ENCODE peak calls at places on chromosomes 1 and 21, in five cellular contexts. K is SK-N-SH, W is HepG2, Y is GM12878, M is K562. P is an unnamed sample.
A peak's percentile ranks its signal among the peaks of the same experiment; 100 is the strongest.

GRCh38 chr1:2543543-2544092 is 12.6 kb upstream of the TNFRSF14 start:
- DNase-seq in K (peak; percentile 82), W (no peak), Y (no peak), M (no peak), P (no peak)

GRCh38 chr1:92240034-92240433 is 22.3 kb downstream of the C1orf146 start:
- DNase-seq in K (no peak), M (no peak), Y (no peak), W (no peak), P (no peak)

GRCh38 chr1:1349256-1350012 is at the start of gene DVL1:
- DNase-seq in Y (no peak), M (peak; percentile 89), K (peak; percentile 98), W (no peak), P (peak; percentile 88)

GRCh38 chr1:210332719-210333398 is 4.2 kb downstream of the HHAT start:
- DNase-seq in K (no peak), W (no peak), M (no peak), Y (peak; percentile 90), P (no peak)

GRCh38 chr1:36351222-36351977 is 28.0 kb upstream of the EVA1B start:
- DNase-seq in M (no peak), W (no peak), Y (no peak), K (peak; percentile 88), P (no peak)

GRCh38 chr1:8816831-8817412 is 518 bp downstream of the RERE start:
- DNase-seq in W (no peak), M (no peak), K (peak; percentile 65), Y (peak; percentile 34), P (no peak)

GRCh38 chr1:36846366-36846765 is 187.9 kb downstream of the GRIK3 start:
- DNase-seq in Y (no peak), M (no peak), W (no peak), K (peak; percentile 64), P (no peak)

GRCh38 chr1:214331827-214332423 is 51.0 kb downstream of the SMYD2 start:
- DNase-seq in M (peak; percentile 89), Y (no peak), W (peak; percentile 26), K (peak; percentile 72), P (peak; percentile 86)

GRCh38 chr1:84291882-84292655 is 9.4 kb upstream of the SAMD13 start:
- DNase-seq in M (no peak), Y (no peak), W (no peak), K (no peak), P (no peak)

GRCh38 chr1:166944186-166944967 is 31.0 kb downstream of the ILDR2 start:
- DNase-seq in K (no peak), M (no peak), W (no peak), Y (no peak), P (no peak)

GRCh38 chr21:34612557-34612956 is 2.4 kb downstream of the RCAN1 start:
- DNase-seq in Y (no peak), K (no peak), W (no peak), M (no peak), P (no peak)

GRCh38 chr1:84496498-84496897 is 9.7 kb upstream of the SPATA1 start:
- DNase-seq in Y (no peak), M (no peak), W (no peak), K (no peak), P (no peak)

GRCh38 chr1:154838473-154838872 is 31.6 kb downstream of the KCNN3 start:
- DNase-seq in Y (no peak), W (no peak), K (no peak), M (no peak), P (no peak)

GRCh38 chr1:155598842-155599331 is 11.1 kb upstream of the MSTO1 start:
- DNase-seq in M (no peak), Y (no peak), W (no peak), K (no peak), P (no peak)

GRCh38 chr1:11124965-11125364 is 25.3 kb upstream of the EXOSC10 start:
- DNase-seq in W (no peak), Y (no peak), K (no peak), M (no peak), P (no peak)

GRCh38 chr21:34810786-34811185 is 142.0 kb downstream of the CLIC6 start:
- DNase-seq in M (no peak), Y (no peak), W (no peak), K (no peak), P (no peak)

GRCh38 chr21:31725202-31725840 is 6.6 kb downstream of the SCAF4 start:
- DNase-seq in M (no peak), W (no peak), Y (no peak), K (no peak), P (no peak)

GRCh38 chr1:92315766-92316413 is 17.0 kb downstream of the RPAP2 start:
- DNase-seq in K (no peak), Y (no peak), M (no peak), W (no peak), P (no peak)

GRCh38 chr1:7973086-7973485 is 11.6 kb downstream of the PARK7 start:
- DNase-seq in Y (no peak), M (no peak), K (no peak), W (no peak), P (no peak)

GRCh38 chr1:156122086-156122485 is 7.6 kb downstream of the LMNA start:
- DNase-seq in K (no peak), Y (no peak), M (no peak), W (no peak), P (no peak)

GRCh38 chr1:205619376-205619775 is 12.4 kb downstream of the ELK4 start:
- DNase-seq in K (no peak), W (no peak), Y (no peak), M (no peak), P (no peak)

GRCh38 chr1:15994590-15995351 is 9.3 kb upstream of the SRARP start:
- DNase-seq in Y (no peak), M (peak; percentile 68), W (peak; percentile 56), K (peak; percentile 86), P (peak; percentile 42)

GRCh38 chr1:84913025-84913892 is 20.3 kb upstream of the LPAR3 start:
- DNase-seq in K (no peak), W (no peak), Y (no peak), M (no peak), P (peak; percentile 69)

GRCh38 chr21:14947613-14948160 is 117.1 kb downstream of the NRIP1 start:
- DNase-seq in K (no peak), W (peak; percentile 20), M (no peak), Y (no peak), P (no peak)

GRCh38 chr21:36917487-36918158 is 48.8 kb downstream of the HLCS start:
- DNase-seq in M (no peak), W (peak; percentile 55), Y (no peak), K (no peak), P (peak; percentile 63)

GRCh38 chr1:185439727-185440415 is 122.8 kb upstream of the IVNS1ABP start:
- DNase-seq in K (no peak), W (no peak), Y (peak; percentile 20), M (no peak), P (no peak)

GRCh38 chr1:46673749-46674182 is 2.1 kb downstream of the TEX38 start:
- DNase-seq in Y (no peak), W (no peak), K (no peak), M (peak; percentile 31), P (no peak)

GRCh38 chr1:18955442-18956188 is 861 bp downstream of the IFFO2 start:
- DNase-seq in K (peak; percentile 80), M (peak; percentile 57), Y (no peak), W (no peak), P (peak; percentile 44)

GRCh38 chr1:18956189-18957135 is at the start of gene IFFO2:
- DNase-seq in W (peak; percentile 85), Y (peak; percentile 34), M (peak; percentile 100), K (peak; percentile 100), P (peak; percentile 100)

GRCh38 chr1:18959591-18959990 is 3.1 kb upstream of the IFFO2 start:
- DNase-seq in K (no peak), Y (no peak), W (no peak), M (no peak), P (no peak)

GRCh38 chr1:18957136-18957521 is 653 bp upstream of the IFFO2 start:
- DNase-seq in W (no peak), M (peak; percentile 37), Y (no peak), K (peak; percentile 70), P (no peak)

DNA sequence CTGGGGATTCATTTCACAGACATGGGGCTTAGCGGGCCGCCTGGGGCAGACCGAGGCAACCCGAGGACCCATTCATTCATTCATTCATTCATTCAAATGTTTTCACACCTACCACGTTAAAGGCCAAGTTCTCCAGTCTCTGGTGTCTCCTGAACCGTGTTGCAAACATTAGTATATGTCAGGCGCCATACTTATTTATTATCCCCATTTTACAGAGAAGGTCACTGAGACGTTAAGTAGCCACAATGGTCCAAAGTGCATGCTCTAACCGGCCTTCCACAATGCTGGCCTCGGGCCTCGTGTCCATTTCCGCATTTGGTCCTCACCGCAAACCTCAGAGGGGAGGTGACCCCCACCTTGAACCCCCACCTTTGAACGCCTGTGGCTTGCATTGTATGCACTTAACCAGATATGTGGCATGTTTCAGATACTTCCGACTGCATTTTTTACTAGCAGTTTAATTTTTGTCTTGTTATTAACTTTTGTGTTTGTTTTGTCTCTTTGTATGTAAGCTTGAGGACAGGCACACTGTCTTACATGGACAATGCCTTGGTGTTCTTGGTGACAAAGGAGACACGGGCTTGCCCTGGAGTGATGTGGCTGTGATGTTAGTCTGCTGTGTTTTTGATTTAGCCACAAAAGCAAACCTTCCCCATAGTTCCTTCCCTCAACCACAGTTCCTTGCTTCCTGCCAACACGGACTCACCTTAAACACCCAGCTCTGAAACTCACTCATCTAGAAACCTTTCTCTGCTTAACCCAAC is 1.2 kb upstream of the IFFO2 start:
- DNase-seq in W (peak; percentile 70), Y (no peak), M (no peak), K (no peak), P (no peak)
- TF ChIP-seq FOXM1 in W (no peak), Y (no peak), M (no peak), K (no peak), P (no peak)

GRCh38 chr21:44024895-44025353 is 12.8 kb downstream of the TRAPPC10 start:
- DNase-seq in M (no peak), W (no peak), Y (no peak), K (no peak), P (peak; percentile 65)
- TF ChIP-seq FOXM1 in M (no peak), W (no peak), Y (no peak), K (no peak), P (no peak)

GRCh38 chr1:42484382-42484781 is 21.3 kb downstream of the CCDC30 start:
- DNase-seq in Y (no peak), K (no peak), W (peak; percentile 7), M (no peak), P (no peak)
- TF ChIP-seq FOXM1 in Y (no peak), K (no peak), W (no peak), M (no peak), P (no peak)

GRCh38 chr1:225454067-225454618 is 26.3 kb upstream of the LBR start:
- DNase-seq in Y (no peak), K (no peak), M (no peak), W (peak; percentile 65), P (no peak)

GRCh38 chr1:225458222-225458631 is 30.4 kb upstream of the LBR start:
- DNase-seq in K (no peak), Y (no peak), W (no peak), M (no peak), P (no peak)

GRCh38 chr1:225451340-225451739 is 23.5 kb upstream of the LBR start:
- DNase-seq in M (no peak), Y (no peak), K (no peak), W (no peak), P (no peak)

GRCh38 chr1:225451840-225452515 is 24.1 kb upstream of the LBR start:
- DNase-seq in M (no peak), W (no peak), Y (no peak), K (no peak), P (no peak)

DNA sequence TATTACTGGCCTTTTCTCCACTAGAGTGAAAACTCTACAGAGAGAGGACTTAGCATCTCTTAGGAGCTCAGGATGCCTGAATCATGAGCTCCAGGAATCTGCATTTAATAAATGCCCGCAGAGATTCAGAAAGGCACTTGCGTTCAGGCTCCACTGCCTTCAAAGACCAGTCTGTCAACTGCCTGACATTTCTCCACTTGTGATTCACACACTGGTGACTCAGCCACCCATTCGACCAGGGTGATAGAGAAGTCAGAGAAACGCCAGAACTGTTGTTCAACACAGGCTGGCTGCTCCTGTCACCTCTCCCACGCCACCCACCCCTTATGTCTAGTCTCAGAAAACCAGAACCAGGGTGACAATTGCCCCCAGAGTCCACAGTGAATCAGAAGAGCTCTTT is 26.9 kb upstream of the LBR start:
- DNase-seq in K (no peak), W (no peak), Y (no peak), M (peak; percentile 53), P (no peak)
- TF ChIP-seq FOXM1 in K (no peak), W (no peak), Y (no peak), M (no peak), P (no peak)